ENCODE peak calls at places on chromosomes 16 and 17, in nine cellular contexts. One of them, this sample, is unnamed.

GRCh38 chr16:74309789-74310781 is 13.5 kb downstream of the PSMD7 start:
- DNase-seq in kidney: no peak
- DNase-seq in Karpas-422: peak; percentile 69
- DNase-seq in fibroblast of lung: peak; percentile 44
- DNase-seq in GM23248: peak; percentile 70
- DNase-seq in endodermal cell: peak; percentile 61
- DNase-seq in mesendoderm: peak; percentile 65
- DNase-seq in adipocyte: peak; percentile 63
- DNase-seq in PC-3: peak; percentile 55
- DNase-seq in this sample: peak; percentile 30

GRCh38 chr17:8849311-8850041 is 18.0 kb downstream of the PIK3R6 start:
- DNase-seq in kidney: no peak
- DNase-seq in Karpas-422: no peak
- DNase-seq in fibroblast of lung: no peak
- DNase-seq in GM23248: no peak
- DNase-seq in endodermal cell: peak; percentile 32
- DNase-seq in mesendoderm: no peak
- DNase-seq in adipocyte: no peak
- DNase-seq in PC-3: no peak
- DNase-seq in this sample: no peak

GRCh38 chr17:9298135-9298534 is 276.8 kb downstream of the NTN1 start:
- DNase-seq in kidney: no peak
- DNase-seq in Karpas-422: no peak
- DNase-seq in fibroblast of lung: no peak
- DNase-seq in GM23248: no peak
- DNase-seq in endodermal cell: peak; percentile 25
- DNase-seq in mesendoderm: no peak
- DNase-seq in adipocyte: no peak
- DNase-seq in PC-3: no peak
- DNase-seq in this sample: peak; percentile 58

GRCh38 chr17:1908699-1909309 is 79.0 kb downstream of the RPA1 start:
- DNase-seq in kidney: no peak
- DNase-seq in Karpas-422: peak; percentile 87
- DNase-seq in fibroblast of lung: peak; percentile 66
- DNase-seq in GM23248: peak; percentile 85
- DNase-seq in endodermal cell: peak; percentile 92
- DNase-seq in mesendoderm: peak; percentile 78
- DNase-seq in adipocyte: peak; percentile 91
- DNase-seq in PC-3: peak; percentile 78
- DNase-seq in this sample: peak; percentile 59

GRCh38 chr17:9421525-9421924 is 154.1 kb downstream of the STX8 start:
- DNase-seq in kidney: no peak
- DNase-seq in Karpas-422: no peak
- DNase-seq in fibroblast of lung: no peak
- DNase-seq in GM23248: no peak
- DNase-seq in endodermal cell: no peak
- DNase-seq in mesendoderm: no peak
- DNase-seq in adipocyte: no peak
- DNase-seq in PC-3: no peak
- DNase-seq in this sample: no peak

GRCh38 chr16:2323701-2324100 is 16.8 kb downstream of the ABCA3 start:
- DNase-seq in kidney: peak; percentile 57
- DNase-seq in Karpas-422: no peak
- DNase-seq in fibroblast of lung: no peak
- DNase-seq in GM23248: no peak
- DNase-seq in endodermal cell: no peak
- DNase-seq in mesendoderm: no peak
- DNase-seq in adipocyte: no peak
- DNase-seq in PC-3: no peak
- DNase-seq in this sample: no peak

GRCh38 chr17:55334881-55335523 is 70.2 kb downstream of the HLF start:
- DNase-seq in kidney: no peak
- DNase-seq in Karpas-422: no peak
- DNase-seq in fibroblast of lung: no peak
- DNase-seq in GM23248: peak; percentile 14
- DNase-seq in endodermal cell: peak; percentile 64
- DNase-seq in mesendoderm: no peak
- DNase-seq in adipocyte: no peak
- DNase-seq in PC-3: no peak
- DNase-seq in this sample: no peak

GRCh38 chr16:1791256-1791942 is 2.1 kb downstream of the IGFALS start:
- DNase-seq in kidney: peak; percentile 66
- DNase-seq in Karpas-422: no peak
- DNase-seq in fibroblast of lung: no peak
- DNase-seq in GM23248: no peak
- DNase-seq in endodermal cell: peak; percentile 43
- DNase-seq in mesendoderm: no peak
- DNase-seq in adipocyte: no peak
- DNase-seq in PC-3: no peak
- DNase-seq in this sample: peak; percentile 12

GRCh38 chr16:23155445-23156049 is 6.3 kb upstream of the USP31 start:
- DNase-seq in kidney: no peak
- DNase-seq in Karpas-422: peak; percentile 58
- DNase-seq in fibroblast of lung: no peak
- DNase-seq in GM23248: no peak
- DNase-seq in endodermal cell: peak; percentile 64
- DNase-seq in mesendoderm: no peak
- DNase-seq in adipocyte: no peak
- DNase-seq in PC-3: peak; percentile 37
- DNase-seq in this sample: no peak

GRCh38 chr17:64230551-64231408 is 32.3 kb downstream of the TEX2 start:
- DNase-seq in kidney: no peak
- DNase-seq in Karpas-422: no peak
- DNase-seq in fibroblast of lung: peak; percentile 98
- DNase-seq in GM23248: peak; percentile 97
- DNase-seq in endodermal cell: no peak
- DNase-seq in mesendoderm: no peak
- DNase-seq in adipocyte: peak; percentile 97
- DNase-seq in PC-3: peak; percentile 97
- DNase-seq in this sample: no peak

GRCh38 chr16:70657956-70658355 is 11.6 kb downstream of the IL34 start:
- DNase-seq in kidney: no peak
- DNase-seq in Karpas-422: no peak
- DNase-seq in fibroblast of lung: no peak
- DNase-seq in GM23248: no peak
- DNase-seq in endodermal cell: no peak
- DNase-seq in mesendoderm: no peak
- DNase-seq in adipocyte: no peak
- DNase-seq in PC-3: no peak
- DNase-seq in this sample: no peak

GRCh38 chr16:2831203-2831602 is 1.1 kb downstream of the ZG16B start:
- DNase-seq in kidney: no peak
- DNase-seq in Karpas-422: no peak
- DNase-seq in fibroblast of lung: no peak
- DNase-seq in GM23248: no peak
- DNase-seq in endodermal cell: no peak
- DNase-seq in mesendoderm: no peak
- DNase-seq in adipocyte: no peak
- DNase-seq in PC-3: no peak
- DNase-seq in this sample: no peak

GRCh38 chr17:44353656-44354331 is 8.7 kb downstream of the GRN start:
- DNase-seq in kidney: no peak
- DNase-seq in Karpas-422: no peak
- DNase-seq in fibroblast of lung: no peak
- DNase-seq in GM23248: peak; percentile 75
- DNase-seq in endodermal cell: peak; percentile 83
- DNase-seq in mesendoderm: peak; percentile 45
- DNase-seq in adipocyte: no peak
- DNase-seq in PC-3: no peak
- DNase-seq in this sample: no peak

GRCh38 chr16:49604602-49605001 is 231.0 kb downstream of the C16orf78 start:
- DNase-seq in kidney: no peak
- DNase-seq in Karpas-422: no peak
- DNase-seq in fibroblast of lung: no peak
- DNase-seq in GM23248: no peak
- DNase-seq in endodermal cell: peak; percentile 17
- DNase-seq in mesendoderm: no peak
- DNase-seq in adipocyte: no peak
- DNase-seq in PC-3: no peak
- DNase-seq in this sample: no peak
- H3K9ac ChIP-seq in kidney: no peak overlapping the region
- H3K9ac ChIP-seq in Karpas-422: no peak overlapping the region
- H3K9ac ChIP-seq in fibroblast of lung: no peak overlapping the region
- H3K9ac ChIP-seq in GM23248: no peak overlapping the region
- H3K9ac ChIP-seq in endodermal cell: no peak overlapping the region
- H3K9ac ChIP-seq in mesendoderm: no peak overlapping the region
- H3K9ac ChIP-seq in adipocyte: no peak overlapping the region
- H3K9ac ChIP-seq in PC-3: no peak overlapping the region
- H3K9ac ChIP-seq in this sample: no peak overlapping the region

DNA sequence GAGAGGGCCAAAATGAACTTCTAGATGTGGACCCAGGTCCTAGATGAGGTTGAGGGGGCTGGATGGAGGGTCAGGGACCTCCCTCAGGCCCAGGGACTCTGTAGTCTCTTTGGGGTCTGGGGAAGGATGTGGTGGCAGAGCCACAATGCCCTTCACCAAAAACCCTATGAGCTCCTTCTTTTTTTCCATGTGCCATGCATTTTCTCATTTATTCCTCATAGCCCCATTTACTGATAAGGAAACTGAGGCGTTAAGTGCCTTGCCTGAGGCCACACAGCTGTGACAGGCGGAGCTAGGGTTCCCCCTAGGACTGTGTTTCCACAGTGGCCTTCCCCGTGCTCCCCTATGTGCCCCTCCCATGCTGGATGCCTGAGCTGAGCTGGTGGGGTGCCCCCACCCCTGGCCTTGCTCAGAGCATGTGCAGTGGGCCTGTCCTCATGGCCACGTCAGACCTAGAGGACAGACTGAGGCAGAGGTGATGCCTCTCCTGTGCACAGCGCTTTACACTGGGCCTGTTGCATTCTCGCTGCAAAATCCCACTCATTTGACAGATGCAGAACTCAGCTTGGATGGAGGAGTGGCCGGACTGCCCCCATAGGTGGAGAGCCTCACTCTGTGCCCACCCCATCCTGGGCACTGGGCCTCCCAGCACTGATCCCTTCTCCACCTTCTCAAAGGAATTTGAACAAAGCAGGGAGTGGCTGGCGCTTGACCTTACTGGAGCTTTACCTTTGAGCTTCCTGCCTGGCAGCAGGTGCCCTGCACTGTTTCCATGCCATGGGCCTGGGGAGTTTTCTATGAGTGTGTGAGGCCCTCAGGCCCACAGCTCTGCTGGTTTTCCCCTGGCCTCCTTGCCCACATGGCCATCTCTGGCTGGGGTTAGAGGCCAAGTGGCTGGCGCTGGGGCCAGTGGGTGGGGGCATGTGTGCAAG is 2.5 kb downstream of the MAP2K3 start:
- DNase-seq in kidney: peak; percentile 80
- DNase-seq in Karpas-422: no peak
- DNase-seq in fibroblast of lung: no peak
- DNase-seq in GM23248: no peak
- DNase-seq in endodermal cell: no peak
- DNase-seq in mesendoderm: no peak
- DNase-seq in adipocyte: no peak
- DNase-seq in PC-3: peak; percentile 78
- DNase-seq in this sample: peak; percentile 74
- H3K4me1 ChIP-seq in kidney: peaks cover 32% of the 10 kb centered on the region
- H3K4me1 ChIP-seq in Karpas-422: peaks cover 55% of the 10 kb centered on the region
- H3K4me1 ChIP-seq in fibroblast of lung: peaks cover 44% of the 10 kb centered on the region
- H3K4me1 ChIP-seq in GM23248: peaks cover 42% of the 10 kb centered on the region
- H3K4me1 ChIP-seq in endodermal cell: peaks cover 13% of the 10 kb centered on the region
- H3K4me1 ChIP-seq in mesendoderm: peaks cover 6% of the 10 kb centered on the region
- H3K4me1 ChIP-seq in adipocyte: peaks cover 55% of the 10 kb centered on the region
- H3K4me1 ChIP-seq in PC-3: peaks cover 52% of the 10 kb centered on the region
- H3K4me1 ChIP-seq in this sample: peaks cover 21% of the 10 kb centered on the region

GRCh38 chr16:68335175-68335574 is 24.4 kb downstream of the PRMT7 start:
- DNase-seq in kidney: peak; percentile 23
- DNase-seq in Karpas-422: no peak
- DNase-seq in fibroblast of lung: peak; percentile 50
- DNase-seq in GM23248: peak; percentile 77
- DNase-seq in endodermal cell: no peak
- DNase-seq in mesendoderm: no peak
- DNase-seq in adipocyte: no peak
- DNase-seq in PC-3: no peak
- DNase-seq in this sample: no peak
- H3K36me3 ChIP-seq in kidney: peaks cover 29% of the 10 kb centered on the region
- H3K36me3 ChIP-seq in Karpas-422: peaks cover 30% of the 10 kb centered on the region
- H3K36me3 ChIP-seq in fibroblast of lung: peaks cover 21% of the 10 kb centered on the region
- H3K36me3 ChIP-seq in GM23248: peaks cover 6% of the 10 kb centered on the region
- H3K36me3 ChIP-seq in endodermal cell: peaks cover 64% of the 10 kb centered on the region
- H3K36me3 ChIP-seq in mesendoderm: peaks cover 5% of the 10 kb centered on the region
- H3K36me3 ChIP-seq in adipocyte: peaks cover 39% of the 10 kb centered on the region
- H3K36me3 ChIP-seq in PC-3: peaks cover 6% of the 10 kb centered on the region
- H3K36me3 ChIP-seq in this sample: no peaks in the 10 kb centered on the region

GRCh38 chr16:48366165-48367093 is 18.8 kb downstream of the SIAH1 start:
- DNase-seq in kidney: no peak
- DNase-seq in Karpas-422: peak; percentile 80
- DNase-seq in fibroblast of lung: peak; percentile 94
- DNase-seq in GM23248: peak; percentile 93
- DNase-seq in endodermal cell: peak; percentile 72
- DNase-seq in mesendoderm: peak; percentile 93
- DNase-seq in adipocyte: peak; percentile 93
- DNase-seq in PC-3: peak; percentile 60
- DNase-seq in this sample: peak; percentile 65

GRCh38 chr16:48365601-48366164 is 19.5 kb downstream of the SIAH1 start:
- DNase-seq in kidney: peak; percentile 96
- DNase-seq in Karpas-422: peak; percentile 89
- DNase-seq in fibroblast of lung: peak; percentile 83
- DNase-seq in GM23248: peak; percentile 98
- DNase-seq in endodermal cell: peak; percentile 97
- DNase-seq in mesendoderm: peak; percentile 97
- DNase-seq in adipocyte: peak; percentile 97
- DNase-seq in PC-3: peak; percentile 78
- DNase-seq in this sample: peak; percentile 96

GRCh38 chr16:48365030-48365600 is 20.1 kb downstream of the SIAH1 start:
- DNase-seq in kidney: no peak
- DNase-seq in Karpas-422: no peak
- DNase-seq in fibroblast of lung: no peak
- DNase-seq in GM23248: peak; percentile 23
- DNase-seq in endodermal cell: no peak
- DNase-seq in mesendoderm: no peak
- DNase-seq in adipocyte: peak; percentile 53
- DNase-seq in PC-3: peak; percentile 31
- DNase-seq in this sample: peak; percentile 40

GRCh38 chr16:48369765-48370164 is 15.4 kb downstream of the SIAH1 start:
- DNase-seq in kidney: no peak
- DNase-seq in Karpas-422: no peak
- DNase-seq in fibroblast of lung: peak; percentile 24
- DNase-seq in GM23248: no peak
- DNase-seq in endodermal cell: no peak
- DNase-seq in mesendoderm: peak; percentile 57
- DNase-seq in adipocyte: no peak
- DNase-seq in PC-3: no peak
- DNase-seq in this sample: no peak

DNA sequence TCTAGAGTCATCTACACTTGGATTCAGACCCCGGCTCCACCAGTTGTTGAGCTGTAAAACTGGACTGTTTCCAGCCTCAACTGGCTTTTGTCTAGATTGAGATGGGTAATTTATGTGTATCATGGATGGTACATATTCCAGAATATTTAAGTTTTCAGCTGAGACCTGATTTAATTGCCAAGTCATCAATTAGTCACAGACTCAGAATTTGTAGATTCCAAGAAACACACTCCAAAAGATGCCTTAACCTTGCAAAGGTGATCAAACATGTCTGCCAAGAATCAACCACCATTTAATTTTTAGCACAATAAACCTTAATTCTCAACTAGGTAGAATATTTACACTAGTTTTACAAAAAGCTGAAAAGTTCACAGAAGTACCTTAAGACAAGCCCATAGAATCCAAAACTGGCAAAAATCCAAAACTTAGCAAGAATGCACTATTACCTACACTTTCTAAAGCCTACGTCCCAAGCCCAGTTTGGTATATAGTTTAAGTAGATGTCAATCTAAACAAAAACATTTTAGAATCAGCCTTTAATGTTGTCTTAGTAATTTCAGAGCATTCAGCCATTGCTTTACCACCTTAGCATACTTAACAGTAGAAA is 17.7 kb downstream of the SIAH1 start:
- DNase-seq in kidney: no peak
- DNase-seq in Karpas-422: no peak
- DNase-seq in fibroblast of lung: peak; percentile 14
- DNase-seq in GM23248: peak; percentile 28
- DNase-seq in endodermal cell: no peak
- DNase-seq in mesendoderm: no peak
- DNase-seq in adipocyte: no peak
- DNase-seq in PC-3: peak; percentile 20
- DNase-seq in this sample: no peak
- H3K9ac ChIP-seq in kidney: no peak overlapping the region
- H3K9ac ChIP-seq in Karpas-422: no peak overlapping the region
- H3K9ac ChIP-seq in fibroblast of lung: no peak overlapping the region
- H3K9ac ChIP-seq in GM23248: peak overlapping the region; percentile 95
- H3K9ac ChIP-seq in endodermal cell: no peak overlapping the region
- H3K9ac ChIP-seq in mesendoderm: no peak overlapping the region
- H3K9ac ChIP-seq in adipocyte: peak overlapping the region; percentile 93
- H3K9ac ChIP-seq in PC-3: no peak overlapping the region
- H3K9ac ChIP-seq in this sample: no peak overlapping the region

This sample was measured in colonic mucosa.